ENCODE peak calls at places on chromosomes 6 and 20, in ten cellular contexts. One of them, this sample, is unnamed.

GRCh38 chr6:42148058-42148457 is 5.6 kb upstream of the C6orf132 start:
- DNase-seq in ecto neural progenitor cell: no peak
- DNase-seq in NCI-H2029: no peak
- DNase-seq in lower leg skin: no peak
- DNase-seq in hypothalamus: no peak
- DNase-seq in germinal center: no peak
- DNase-seq in NCI-H345: no peak
- DNase-seq in endothelial cell of umbilical vein: no peak
- DNase-seq in GM04504: no peak
- DNase-seq in mucosa of descending colon: no peak
- DNase-seq in this sample: no peak

GRCh38 chr20:62837790-62838458 is 21.1 kb downstream of the COL9A3 start:
- DNase-seq in GM04504: no peak
- DNase-seq in ecto neural progenitor cell: no peak
- DNase-seq in NCI-H345: peak
- DNase-seq in endothelial cell of umbilical vein: no peak
- DNase-seq in mucosa of descending colon: peak
- DNase-seq in lower leg skin: peak
- DNase-seq in germinal center: peak
- DNase-seq in NCI-H2029: peak
- DNase-seq in hypothalamus: no peak
- DNase-seq in this sample: peak

GRCh38 chr6:111806561-111807497 is 66.4 kb downstream of the FYN start:
- DNase-seq in endothelial cell of umbilical vein: no peak
- DNase-seq in GM04504: no peak
- DNase-seq in lower leg skin: no peak
- DNase-seq in ecto neural progenitor cell: no peak
- DNase-seq in germinal center: no peak
- DNase-seq in NCI-H2029: no peak
- DNase-seq in NCI-H345: no peak
- DNase-seq in hypothalamus: no peak
- DNase-seq in mucosa of descending colon: no peak
- DNase-seq in this sample: no peak

GRCh38 chr6:150252714-150253444 is 110.0 kb downstream of the PPP1R14C start:
- DNase-seq in NCI-H345: no peak
- DNase-seq in ecto neural progenitor cell: no peak
- DNase-seq in germinal center: no peak
- DNase-seq in NCI-H2029: no peak
- DNase-seq in lower leg skin: no peak
- DNase-seq in hypothalamus: no peak
- DNase-seq in mucosa of descending colon: no peak
- DNase-seq in GM04504: no peak
- DNase-seq in endothelial cell of umbilical vein: no peak
- DNase-seq in this sample: no peak

GRCh38 chr6:17291778-17292177 is 10.6 kb downstream of the RBM24 start:
- DNase-seq in NCI-H345: no peak
- DNase-seq in germinal center: no peak
- DNase-seq in endothelial cell of umbilical vein: no peak
- DNase-seq in mucosa of descending colon: no peak
- DNase-seq in lower leg skin: no peak
- DNase-seq in ecto neural progenitor cell: no peak
- DNase-seq in NCI-H2029: peak
- DNase-seq in GM04504: no peak
- DNase-seq in hypothalamus: no peak
- DNase-seq in this sample: no peak

GRCh38 chr20:1150218-1150617 is 31.8 kb downstream of the PSMF1 start:
- DNase-seq in germinal center: no peak
- DNase-seq in GM04504: no peak
- DNase-seq in ecto neural progenitor cell: no peak
- DNase-seq in NCI-H2029: no peak
- DNase-seq in hypothalamus: no peak
- DNase-seq in mucosa of descending colon: no peak
- DNase-seq in NCI-H345: no peak
- DNase-seq in endothelial cell of umbilical vein: no peak
- DNase-seq in lower leg skin: no peak
- DNase-seq in this sample: no peak

GRCh38 chr6:7784706-7785105 is 58.8 kb downstream of the BMP6 start:
- DNase-seq in NCI-H2029: no peak
- DNase-seq in germinal center: no peak
- DNase-seq in hypothalamus: no peak
- DNase-seq in GM04504: no peak
- DNase-seq in NCI-H345: no peak
- DNase-seq in lower leg skin: no peak
- DNase-seq in endothelial cell of umbilical vein: peak
- DNase-seq in mucosa of descending colon: no peak
- DNase-seq in ecto neural progenitor cell: no peak
- DNase-seq in this sample: no peak

GRCh38 chr6:142918339-142919042 is 26.5 kb downstream of the HIVEP2 start:
- DNase-seq in lower leg skin: no peak
- DNase-seq in hypothalamus: no peak
- DNase-seq in germinal center: no peak
- DNase-seq in ecto neural progenitor cell: no peak
- DNase-seq in NCI-H345: no peak
- DNase-seq in mucosa of descending colon: no peak
- DNase-seq in NCI-H2029: no peak
- DNase-seq in GM04504: no peak
- DNase-seq in endothelial cell of umbilical vein: peak
- DNase-seq in this sample: no peak